ENCODE peak calls at places on chromosomes 4 and X, in eight cellular contexts. H is fibroblast of lung, P is K562, F is HCT116, V is SK-N-SH, G is IMR-90, K is NT2/D1, M is GM23248. W is an unnamed sample. For H3K4me1, the result is how much of the 10 kb centered on the place peaks cover.

GRCh38 chr4:181523973-181524372 is 719.2 kb upstream of the TENM3 start:
- DNase-seq in G (no peak), V (no peak), K (no peak), H (no peak), F (no peak), P (no peak), M (no peak), W (no peak)

GRCh38 chr4:150746156-150746555 is 164.2 kb downstream of the MAB21L2 start:
- DNase-seq in P (no peak), G (peak), V (no peak), M (no peak), F (no peak), H (peak), K (no peak), W (peak)

GRCh38 chr4:47667552-47667951 is 170.3 kb downstream of the CORIN start:
- DNase-seq in G (peak), F (no peak), M (peak), V (no peak), P (no peak), K (no peak), H (no peak), W (no peak)

GRCh38 chrX:154376768-154377167 is 2.3 kb upstream of the EMD start:
- DNase-seq in H (peak), F (no peak), G (peak), M (no peak), V (no peak), P (no peak), K (no peak), W (no peak)

GRCh38 chrX:85024044-85024443 is 20.4 kb downstream of the APOOL start:
- DNase-seq in V (no peak), M (peak), F (no peak), G (peak), H (no peak), P (no peak), K (no peak), W (no peak)

GRCh38 chr4:122300776-122301175 is 78.0 kb upstream of the ADAD1 start:
- DNase-seq in K (no peak), V (no peak), H (no peak), M (peak), F (no peak), G (no peak), P (no peak), W (no peak)

GRCh38 chr4:78477276-78477675 is 74.3 kb upstream of the ANXA3 start:
- DNase-seq in G (peak), M (peak), F (no peak), P (no peak), K (no peak), V (no peak), H (peak), W (no peak)

GRCh38 chr4:94641702-94642560 is 115.8 kb upstream of the BMPR1B start:
- DNase-seq in P (no peak), M (peak), V (no peak), G (peak), F (peak), K (no peak), H (peak), W (peak)

GRCh38 chr4:64784125-64784524 is 374.9 kb upstream of the TECRL start:
- DNase-seq in F (no peak), M (peak), H (no peak), K (no peak), G (no peak), V (no peak), P (no peak), W (peak)

GRCh38 chrX:52923781-52924241 is 26.7 kb downstream of the FAM156B start:
- DNase-seq in H (peak), F (no peak), K (no peak), G (peak), V (no peak), P (no peak), M (peak), W (peak)

GRCh38 chrX:68665502-68665901 is 18.0 kb downstream of the STARD8 start:
- DNase-seq in P (no peak), G (no peak), F (no peak), M (no peak), K (no peak), V (no peak), H (no peak), W (no peak)

GRCh38 chrX:5086388-5086787 is 1142.3 kb downstream of the NLGN4X start:
- DNase-seq in F (no peak), G (no peak), V (no peak), H (no peak), K (no peak), P (no peak), M (no peak), W (no peak)

DNA sequence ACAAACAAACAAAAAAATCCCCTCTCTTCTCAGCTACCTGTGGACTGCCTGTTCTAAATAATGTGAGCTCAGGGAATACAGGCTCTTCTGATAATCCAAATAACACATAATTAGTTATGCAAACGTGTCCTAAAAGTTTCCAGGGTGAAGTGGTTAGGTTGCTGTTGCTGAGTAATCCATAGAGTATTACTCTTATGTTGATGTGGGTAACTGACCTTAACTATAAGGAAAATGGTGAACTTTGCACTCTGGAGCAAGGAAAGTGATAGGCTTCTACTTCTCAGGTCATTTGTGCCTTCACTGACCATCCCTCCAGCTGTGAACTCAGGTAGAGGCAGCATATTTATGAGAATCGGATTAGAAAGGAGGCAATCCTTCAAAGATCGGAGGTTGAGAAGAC is 19.9 kb downstream of the MSN start:
- DNase-seq in K (no peak), F (no peak), P (no peak), H (no peak), G (no peak), V (no peak), M (no peak), W (no peak)
- H3K4me1 ChIP-seq in K (under half), F (under half), P (under half), H (under half), G (under half), V (under half), M (half or more), W (half or more)

GRCh38 chrX:66014084-66014483 is 25.8 kb downstream of the VSIG4 start:
- DNase-seq in V (no peak), P (no peak), H (no peak), G (no peak), M (no peak), K (no peak), F (no peak), W (no peak)
- H3K4me3 ChIP-seq in V (no peak), P (no peak), H (no peak), G (no peak), M (no peak), K (no peak), F (no peak), W (no peak)

GRCh38 chr4:67721770-67722597 is 21.0 kb upstream of the UBA6 start:
- DNase-seq in K (no peak), P (no peak), G (peak), F (peak), H (peak), M (no peak), V (no peak), W (no peak)
- H3K9ac ChIP-seq in K (no peak), P (peak), G (no peak), F (no peak), H (no peak), M (no peak), V (no peak), W (no peak)

GRCh38 chr4:7040760-7041159 is 2.4 kb upstream of the TADA2B start:
- DNase-seq in P (no peak), G (no peak), M (no peak), F (no peak), V (no peak), H (no peak), K (no peak), W (no peak)

GRCh38 chr4:7041851-7042696 is 1.1 kb upstream of the TADA2B start:
- DNase-seq in H (no peak), K (no peak), M (no peak), F (no peak), P (peak), G (peak), V (peak), W (peak)

GRCh38 chr4:7042697-7043464 is at the start of gene TADA2B:
- DNase-seq in V (peak), F (peak), G (peak), H (peak), K (peak), M (peak), P (peak), W (peak)

GRCh38 chr4:7043521-7044414 is 596 bp downstream of the TADA2B start:
- DNase-seq in M (peak), G (peak), V (no peak), F (no peak), P (peak), H (peak), K (no peak), W (peak)

DNA sequence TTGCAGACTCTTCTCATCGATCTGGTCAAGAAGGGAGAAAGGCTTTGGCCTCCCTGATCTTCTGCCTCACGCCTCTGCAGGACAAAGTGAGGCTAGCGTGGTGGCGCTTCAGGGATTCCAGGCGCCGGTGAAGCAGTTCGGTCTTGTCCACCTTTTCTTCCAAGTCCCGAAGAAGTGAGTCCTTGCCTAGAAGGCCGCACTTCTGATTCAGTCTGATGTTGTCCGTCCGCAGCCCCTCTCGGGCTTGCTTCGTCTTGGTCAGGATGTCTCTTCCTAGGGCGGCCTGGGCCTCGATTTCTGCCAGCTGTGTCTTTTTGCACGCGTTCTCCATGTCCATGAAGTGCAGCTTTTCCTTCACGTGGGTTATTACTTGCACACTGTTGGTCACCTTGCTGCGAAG is 1.9 kb upstream of the TADA2B start:
- DNase-seq in H (no peak), K (no peak), F (no peak), M (no peak), V (no peak), G (no peak), P (no peak), W (no peak)
- H3K4me1 ChIP-seq in H (under half), K (under half), F (under half), M (under half), V (under half), G (under half), P (under half), W (under half)

W was measured in adipocyte.